ENCODE peak calls at places on chromosomes 11 and 22, in ten cellular contexts. M is fibroblast of lung, Z is lower lobe of right lung, N is fibroblast of pulmonary artery, L is mammary epithelial cell, Y is stomach, A is PC-9, S is BJ, B is Panc1, I is brain microvascular endothelial cell. G is an unnamed sample.

GRCh38 chr22:37284807-37285355 is 2.6 kb downstream of the CYTH4 start:
- DNase-seq in L (no peak), Z (peak), Y (peak), B (no peak), A (no peak), N (no peak), S (no peak), M (no peak), I (no peak), G (no peak)

GRCh38 chr11:64800633-64801464 is 2.2 kb downstream of the MAP4K2 start:
- DNase-seq in S (no peak), Z (no peak), I (no peak), A (no peak), L (no peak), M (no peak), B (no peak), N (no peak), Y (no peak), G (no peak)

GRCh38 chr22:35376728-35377472 is 4.0 kb upstream of the HMOX1 start:
- DNase-seq in Z (peak), I (peak), Y (peak), L (peak), S (peak), M (peak), A (peak), N (peak), B (peak), G (peak)

GRCh38 chr11:130798801-130799200 is 117.5 kb downstream of the SNX19 start:
- DNase-seq in M (peak), L (no peak), A (no peak), N (no peak), Z (no peak), Y (no peak), B (no peak), S (no peak), I (no peak), G (no peak)

GRCh38 chr11:93784935-93785360 is 866 bp downstream of the MED17 start:
- DNase-seq in B (no peak), N (peak), S (no peak), M (peak), Z (no peak), L (no peak), A (no peak), Y (no peak), I (no peak), G (no peak)

GRCh38 chr11:124829986-124830385 is 29.8 kb upstream of the MSANTD2 start:
- DNase-seq in B (no peak), M (peak), Z (no peak), L (no peak), I (no peak), N (peak), S (no peak), Y (no peak), A (no peak), G (no peak)

GRCh38 chr11:77147668-77148321 is 19.7 kb downstream of the MYO7A start:
- DNase-seq in I (no peak), N (no peak), Z (peak), S (no peak), A (no peak), L (no peak), Y (peak), M (peak), B (no peak), G (no peak)

GRCh38 chr22:29801153-29801552 is 34.0 kb downstream of the UQCR10 start:
- DNase-seq in N (peak), Y (peak), B (no peak), M (no peak), Z (no peak), S (no peak), A (peak), L (no peak), I (no peak), G (no peak)

GRCh38 chr22:31218565-31219262 is 6.6 kb downstream of the LIMK2 start:
- DNase-seq in S (no peak), Z (no peak), I (no peak), M (no peak), A (no peak), L (peak), N (no peak), Y (no peak), B (no peak), G (no peak)

GRCh38 chr11:134765565-134765964 is 353.5 kb upstream of the B3GAT1 start:
- DNase-seq in L (no peak), S (no peak), Y (no peak), I (no peak), M (no peak), N (no peak), A (no peak), B (no peak), Z (no peak), G (no peak)

GRCh38 chr11:45176996-45177395 is 30.6 kb downstream of the PRDM11 start:
- DNase-seq in S (no peak), M (no peak), N (no peak), L (no peak), Z (no peak), Y (peak), A (no peak), B (no peak), I (no peak), G (no peak)

GRCh38 chr11:75334976-75335375 is 16.5 kb downstream of the ARRB1 start:
- DNase-seq in M (no peak), L (no peak), A (no peak), B (no peak), Y (no peak), S (no peak), Z (no peak), N (no peak), I (no peak), G (no peak)

GRCh38 chr22:49946612-49947295 is 13.8 kb upstream of the PIM3 start:
- DNase-seq in L (no peak), M (no peak), Y (peak), S (no peak), A (no peak), N (no peak), I (no peak), B (no peak), Z (no peak), G (no peak)

GRCh38 chr11:1372660-1373059 is 17.1 kb upstream of the BRSK2 start:
- DNase-seq in Z (no peak), B (no peak), A (no peak), S (no peak), Y (no peak), M (no peak), I (no peak), L (no peak), N (no peak), G (no peak)

GRCh38 chr11:111975076-111975806 is 38.1 kb downstream of the DIXDC1 start:
- DNase-seq in N (no peak), Y (no peak), B (no peak), I (no peak), M (no peak), L (no peak), Z (no peak), A (no peak), S (no peak), G (no peak)

GRCh38 chr11:133988686-133989410 is 32.1 kb upstream of the IGSF9B start:
- DNase-seq in Y (no peak), M (no peak), Z (no peak), N (no peak), I (no peak), A (no peak), S (no peak), B (no peak), L (no peak), G (no peak)

GRCh38 chr22:42396621-42397331 is 35.4 kb downstream of the NFAM1 start:
- DNase-seq in I (no peak), Y (no peak), N (no peak), A (no peak), B (no peak), Z (no peak), S (no peak), M (no peak), L (peak), G (no peak)

GRCh38 chr11:2685566-2686359 is 14.0 kb downstream of the KCNQ1OT1 start:
- DNase-seq in B (no peak), N (no peak), M (no peak), Y (no peak), A (no peak), Z (no peak), L (no peak), S (no peak), I (no peak), G (no peak)

GRCh38 chr11:122285021-122285420 is 169.0 kb upstream of the BLID start:
- DNase-seq in L (no peak), A (no peak), Y (no peak), I (no peak), Z (no peak), M (no peak), S (no peak), B (no peak), N (no peak), G (no peak)

GRCh38 chr22:49553518-49554295 is 274.0 kb downstream of the BRD1 start:
- DNase-seq in A (no peak), I (no peak), S (no peak), B (no peak), Y (no peak), L (no peak), M (no peak), N (no peak), Z (no peak), G (no peak)

GRCh38 chr11:10320164-10320563 is 15.3 kb downstream of the ADM start:
- DNase-seq in S (no peak), A (no peak), B (no peak), N (no peak), M (no peak), Z (no peak), L (no peak), Y (no peak), I (no peak), G (no peak)

GRCh38 chr11:65215441-65216076 is 33.8 kb downstream of the CAPN1 start:
- DNase-seq in B (no peak), A (peak), L (no peak), N (no peak), Y (peak), Z (no peak), M (no peak), S (no peak), I (no peak), G (no peak)

GRCh38 chr11:128660957-128661356 is 32.9 kb upstream of the FLI1 start:
- DNase-seq in Z (no peak), S (no peak), A (no peak), Y (no peak), B (no peak), L (no peak), I (no peak), M (no peak), N (peak), G (no peak)

GRCh38 chr11:124758355-124759267 is 3.5 kb downstream of the ESAM start:
- DNase-seq in I (peak), N (peak), L (peak), Z (peak), B (no peak), S (no peak), M (peak), A (no peak), Y (peak), G (no peak)

GRCh38 chr22:44205713-44206645 is 25.3 kb downstream of the PARVG start:
- DNase-seq in Y (no peak), S (no peak), Z (no peak), I (no peak), L (no peak), A (no peak), B (no peak), N (no peak), M (no peak), G (no peak)

GRCh38 chr11:10606536-10607208 is 38.2 kb upstream of the LYVE1 start:
- DNase-seq in Z (no peak), A (no peak), I (peak), Y (no peak), B (no peak), M (peak), S (no peak), L (peak), N (peak), G (no peak)

GRCh38 chr11:62953811-62954210 is 31.0 kb downstream of the SLC22A6 start:
- DNase-seq in Z (no peak), I (peak), S (no peak), M (peak), L (no peak), N (peak), Y (peak), B (no peak), A (no peak), G (no peak)

GRCh38 chr11:17699157-17700114 is 19.9 kb upstream of the MYOD1 start:
- DNase-seq in S (no peak), Z (no peak), A (no peak), B (no peak), I (peak), N (peak), M (peak), L (no peak), Y (no peak), G (no peak)

GRCh38 chr11:66020618-66021357 is 5.5 kb downstream of the CATSPER1 start:
- DNase-seq in B (no peak), I (peak), Z (peak), M (peak), Y (peak), S (no peak), A (peak), N (peak), L (peak), G (no peak)

GRCh38 chr11:63589000-63589399 is 25.2 kb downstream of the PLAAT3 start:
- DNase-seq in Y (no peak), L (no peak), A (no peak), Z (no peak), M (no peak), N (no peak), I (no peak), B (no peak), S (no peak), G (no peak)

GRCh38 chr11:102551188-102551781 is 20.7 kb upstream of the MMP7 start:
- DNase-seq in B (no peak), Y (no peak), Z (no peak), S (no peak), I (no peak), L (no peak), M (no peak), N (no peak), A (no peak), G (no peak)

GRCh38 chr11:61140416-61140815 is 20.8 kb downstream of the VPS37C start:
- DNase-seq in S (no peak), Z (no peak), N (no peak), L (no peak), M (no peak), Y (peak), A (no peak), I (no peak), B (no peak), G (no peak)

GRCh38 chr22:46149493-46149997 is 781 bp upstream of the PPARA start:
- DNase-seq in A (no peak), N (peak), Y (peak), I (no peak), L (no peak), M (no peak), Z (peak), S (no peak), B (no peak), G (peak)

GRCh38 chr11:2205214-2205770 is 33.7 kb upstream of the TH start:
- DNase-seq in S (no peak), M (no peak), B (no peak), I (no peak), Z (no peak), N (no peak), L (no peak), A (no peak), Y (no peak), G (no peak)

GRCh38 chr11:11251394-11251970 is 101.6 kb downstream of the CSNK2A3 start:
- DNase-seq in Y (no peak), M (no peak), S (no peak), I (no peak), N (no peak), A (no peak), Z (no peak), L (no peak), B (no peak), G (no peak)

GRCh38 chr11:21988477-21988876 is 204.4 kb upstream of the ANO5 start:
- DNase-seq in L (no peak), I (no peak), B (no peak), A (no peak), Y (no peak), M (no peak), N (peak), Z (no peak), S (no peak), G (no peak)

GRCh38 chr11:122751298-122752070 is 86.8 kb upstream of the CRTAM start:
- DNase-seq in A (no peak), I (no peak), L (peak), B (no peak), S (no peak), Z (no peak), N (no peak), M (peak), Y (no peak), G (no peak)

DNA sequence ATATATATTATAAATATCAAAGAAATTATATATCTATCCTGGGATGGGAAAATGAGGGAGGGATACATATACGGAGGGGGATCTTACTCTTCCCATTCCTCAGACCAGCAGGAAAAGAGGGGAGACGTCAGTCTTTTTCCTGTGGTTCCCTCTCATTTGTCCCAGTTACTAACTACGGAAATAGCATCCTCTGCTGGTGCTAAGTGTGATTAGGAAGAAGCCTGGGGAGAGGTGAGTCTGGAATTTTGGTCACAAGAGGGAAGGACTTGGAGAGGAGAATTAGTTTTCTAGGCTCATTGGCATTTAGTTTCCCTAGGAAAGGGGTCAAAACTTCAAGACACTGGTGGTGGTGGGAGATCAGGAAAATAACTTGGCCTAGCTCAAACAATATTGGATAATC is 11.6 kb downstream of the MED19 start:
- DNase-seq in L (no peak), B (no peak), Z (no peak), N (no peak), S (no peak), A (no peak), I (no peak), Y (no peak), M (no peak), G (no peak)
- TF ChIP-seq CTCF in L (no peak), B (no peak), Z (no peak), N (no peak), S (no peak), A (no peak), I (peak), Y (no peak), M (peak), G (no peak)

DNA sequence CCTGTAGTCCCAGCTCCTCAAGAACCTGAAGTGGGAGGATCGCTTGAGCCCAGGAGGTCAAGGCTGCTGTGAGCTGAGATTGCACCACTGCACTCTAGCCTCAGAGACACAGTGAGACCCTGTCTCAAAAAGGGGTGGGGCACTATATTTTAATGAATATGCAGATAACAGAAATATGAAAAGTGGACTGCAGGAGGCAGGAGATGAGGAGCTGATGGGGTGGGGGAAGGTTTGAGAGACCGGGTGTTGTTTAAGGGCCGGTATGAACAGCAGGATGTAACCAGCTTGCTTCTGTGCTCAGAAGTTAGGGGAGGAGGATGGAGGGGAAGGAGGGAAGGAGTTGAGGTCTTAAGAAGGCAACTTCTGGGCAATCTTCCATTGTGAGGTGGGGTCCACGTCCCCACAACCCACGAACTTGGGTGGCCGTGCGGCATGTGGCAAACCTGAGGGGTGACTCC is 1.3 kb upstream of the B4GALNT4 start:
- DNase-seq in M (no peak), I (no peak), N (no peak), L (no peak), Y (no peak), B (no peak), S (no peak), Z (no peak), A (no peak), G (no peak)
- H3K4me3 ChIP-seq in M (peak), I (no peak), N (no peak), L (no peak), Y (no peak), B (peak), S (no peak), Z (no peak), A (no peak), G (no peak)

DNA sequence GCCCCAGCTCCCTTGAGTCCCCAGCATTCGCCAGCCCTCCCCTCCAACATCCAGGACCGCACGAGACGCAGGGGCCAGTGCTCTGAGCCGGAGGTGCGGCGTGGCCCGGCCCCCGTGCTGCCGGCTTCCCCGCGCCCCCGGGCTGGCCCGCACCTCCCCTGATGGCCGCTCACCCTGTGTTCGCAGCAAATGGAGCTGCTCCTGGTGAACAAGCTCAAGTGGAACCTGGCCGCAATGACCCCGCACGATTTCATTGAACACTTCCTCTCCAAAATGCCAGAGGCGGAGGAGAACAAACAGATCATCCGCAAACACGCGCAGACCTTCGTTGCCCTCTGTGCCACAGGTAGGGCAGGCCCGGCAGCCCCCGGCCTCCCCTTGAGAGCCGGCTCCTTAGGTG is 2.7 kb downstream of the CCND1 start:
- DNase-seq in I (no peak), Z (no peak), A (no peak), M (no peak), B (no peak), S (no peak), Y (no peak), N (no peak), L (no peak), G (peak)
- TF ChIP-seq CTCF in I (no peak), Z (no peak), A (peak), M (no peak), B (peak), S (no peak), Y (no peak), N (no peak), L (no peak), G (no peak)

DNA sequence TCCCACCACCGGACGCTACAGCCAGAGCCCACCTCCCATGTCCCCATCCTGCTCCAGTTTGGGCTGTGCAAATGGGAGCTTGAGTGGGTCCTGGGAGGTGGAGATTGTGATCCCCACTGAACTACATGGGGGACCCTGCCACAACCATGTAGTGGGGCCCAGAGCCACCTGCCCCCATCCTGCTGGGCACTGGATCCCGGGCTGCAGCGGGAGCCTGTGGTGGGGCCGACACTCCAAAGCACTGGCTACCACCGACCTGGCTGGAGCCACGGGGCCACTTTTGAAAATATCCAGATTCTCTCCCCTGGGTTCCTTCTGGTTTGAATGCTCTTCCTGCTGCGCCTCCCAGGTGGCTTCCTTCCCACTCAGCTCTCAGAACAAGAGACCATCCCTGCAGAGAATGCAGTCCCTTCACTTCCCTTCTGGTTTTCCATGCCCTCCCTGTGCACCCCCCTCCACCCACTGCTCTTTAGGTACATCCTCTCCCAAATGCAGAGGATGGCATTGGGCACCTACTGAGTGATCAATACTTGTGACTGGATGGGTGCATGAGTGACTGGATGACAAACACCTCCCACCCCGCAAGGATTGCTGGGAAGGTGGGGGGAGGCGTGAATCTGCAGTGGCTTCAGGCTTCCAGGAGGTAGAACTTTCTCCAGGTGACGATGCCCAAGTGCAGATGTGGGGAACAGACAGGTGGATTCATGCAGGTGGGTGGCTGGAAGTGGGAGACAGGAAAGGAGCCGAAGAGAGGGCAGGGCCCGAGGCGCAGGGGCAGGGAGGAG is 846 bp upstream of the UNC93B1 start:
- DNase-seq in I (no peak), Y (no peak), M (no peak), Z (no peak), S (no peak), N (no peak), B (no peak), L (no peak), A (no peak), G (peak)
- H3K4me3 ChIP-seq in I (no peak), Y (peak), M (peak), Z (peak), S (peak), N (peak), B (peak), L (peak), A (peak), G (peak)

DNA sequence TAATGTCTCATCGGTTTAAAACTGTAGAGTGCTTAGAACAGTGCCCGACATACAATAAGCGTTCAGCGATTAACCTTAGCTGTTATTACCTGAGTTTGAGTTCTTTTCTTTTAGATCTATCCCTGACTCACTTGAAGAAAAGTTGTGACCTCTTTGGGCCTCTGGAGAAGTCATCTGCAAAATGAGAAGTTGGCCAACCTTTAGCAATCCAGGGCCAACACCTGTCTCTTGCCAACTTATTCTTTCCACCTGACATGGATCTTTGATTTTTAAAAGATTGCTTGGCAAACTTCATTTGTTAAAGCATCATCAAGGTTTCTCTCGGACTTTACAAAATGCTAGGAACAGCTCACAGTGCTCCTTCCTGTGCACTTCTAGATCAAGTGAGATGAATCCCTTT is 89.3 kb downstream of the CCDC81 start:
- DNase-seq in Z (no peak), S (no peak), Y (no peak), B (no peak), N (no peak), M (no peak), L (no peak), A (no peak), I (no peak), G (no peak)
- TF ChIP-seq CTCF in Z (no peak), S (no peak), Y (no peak), B (no peak), N (no peak), M (no peak), L (no peak), A (no peak), I (no peak), G (no peak)

G was measured in coronary artery.